ENCODE peak calls at places on chromosomes 11 and 22, in nine cellular contexts. Z is GM12865; L is A673; Y is stimulated activated CD8-positive, alpha-beta memory T cell treated with anti-CD3 and anti-CD28 coated beads, Interleukin-4, amount 100 ng/mL, for 4 hours; E is activated T-cell treated with anti-CD3 and anti-CD28 coated beads, Interleukin-2, amount 50 U/mL, for 48 hours; H is iPS-NIHi11; D is iris pigment epithelial cell; G is nephron progenitor cell; O is sigmoid colon. T is an unnamed sample.

GRCh38 chr11:59178401-59178800 is 6.5 kb downstream of the DTX4 start:
- DNase-seq in Z (no peak), L (no peak), Y (no peak), E (no peak), H (no peak), D (no peak), G (no peak), O (no peak), T (no peak)

GRCh38 chr11:36326524-36327419 is 30.7 kb downstream of the PRR5L start:
- DNase-seq in Z (peak), L (no peak), Y (no peak), E (no peak), H (peak), D (no peak), G (no peak), O (no peak), T (no peak)

GRCh38 chr11:124074554-124074953 is 33.4 kb upstream of the OR10G7 start:
- DNase-seq in Z (no peak), L (no peak), Y (no peak), E (no peak), H (no peak), D (no peak), G (no peak), O (no peak), T (no peak)

GRCh38 chr11:131748146-131749050 is 378.0 kb downstream of the NTM start:
- DNase-seq in Z (peak), L (peak), Y (no peak), E (peak), H (peak), D (peak), G (peak), O (peak), T (peak)

GRCh38 chr11:118230088-118230487 is 5.3 kb upstream of the JAML start:
- DNase-seq in Z (no peak), L (no peak), Y (no peak), E (peak), H (no peak), D (no peak), G (no peak), O (no peak), T (no peak)

GRCh38 chr11:111663820-111664219 is 61.6 kb downstream of the SIK2 start:
- DNase-seq in Z (no peak), L (peak), Y (no peak), E (no peak), H (no peak), D (peak), G (no peak), O (no peak), T (no peak)

GRCh38 chr22:41237036-41237706 is 3.6 kb downstream of the CHADL start:
- DNase-seq in Z (no peak), L (no peak), Y (no peak), E (peak), H (no peak), D (no peak), G (no peak), O (no peak), T (no peak)

GRCh38 chr11:96706761-96707160 is 316.9 kb downstream of the JRKL start:
- DNase-seq in Z (no peak), L (no peak), Y (no peak), E (no peak), H (no peak), D (no peak), G (no peak), O (no peak), T (no peak)

GRCh38 chr11:111983187-111983986 is 41.8 kb upstream of the DLAT start:
- DNase-seq in Z (no peak), L (peak), Y (no peak), E (no peak), H (peak), D (no peak), G (peak), O (no peak), T (no peak)

GRCh38 chr11:17992916-17993315 is 19.9 kb downstream of the SERGEF start:
- DNase-seq in Z (no peak), L (no peak), Y (no peak), E (no peak), H (no peak), D (no peak), G (no peak), O (no peak), T (no peak)

T was measured in stimulated activated naive CD8-positive, alpha-beta T cell treated with anti-CD3 and anti-CD28 coated beads, Interleukin-15, amount 100 ng/mL, for 72 hours.